ENCODE peak calls at places on chromosomes 7 and 10, in six cellular contexts. J is aorta, Z is cardiac muscle cell, L is A549, B is lower lobe of right lung, K is Peyer's patch. H is an unnamed sample. For H3K4me1, the result is how much of the 10 kb centered on the place peaks cover.

GRCh38 chr7:2217716-2218443 is 14.9 kb downstream of the MAD1L1 start:
- DNase-seq in Z (no peak), L (no peak), J (no peak), B (no peak), K (no peak), H (no peak)

GRCh38 chr10:79322616-79323566 is 24.4 kb upstream of the PPIF start:
- DNase-seq in B (peak), K (peak), L (no peak), J (peak), Z (no peak), H (no peak)

GRCh38 chr7:91660734-91661355 is 219.7 kb downstream of the MTERF1 start:
- DNase-seq in K (no peak), B (no peak), J (no peak), Z (no peak), L (no peak), H (no peak)

GRCh38 chr7:43639858-43640491 is 57.1 kb downstream of the STK17A start:
- DNase-seq in B (peak), J (no peak), L (peak), K (no peak), Z (peak), H (no peak)

GRCh38 chr7:18762189-18762588 is 266.6 kb downstream of the HDAC9 start:
- DNase-seq in B (no peak), J (no peak), K (no peak), Z (peak), L (no peak), H (no peak)

GRCh38 chr7:73844848-73845460 is 2.6 kb upstream of the METTL27 start:
- DNase-seq in B (no peak), K (no peak), Z (no peak), L (no peak), J (no peak), H (no peak)

GRCh38 chr7:2757904-2758672 is 70.1 kb downstream of the AMZ1 start:
- DNase-seq in L (peak), B (no peak), K (no peak), Z (peak), J (peak), H (no peak)

GRCh38 chr10:93124580-93125318 is 51.1 kb downstream of the CYP26A1 start:
- DNase-seq in K (no peak), J (no peak), B (no peak), L (no peak), Z (no peak), H (no peak)

GRCh38 chr10:48439581-48440041 is 133.1 kb downstream of the MAPK8 start:
- DNase-seq in J (no peak), K (no peak), Z (peak), L (no peak), B (peak), H (no peak)

GRCh38 chr7:131956864-131957263 is 400.4 kb upstream of the PODXL start:
- DNase-seq in J (no peak), L (no peak), Z (no peak), K (no peak), B (no peak), H (no peak)

GRCh38 chr7:127976056-127976455 is 55.2 kb downstream of the LRRC4 start:
- DNase-seq in K (no peak), L (no peak), J (no peak), Z (no peak), B (no peak), H (no peak)

GRCh38 chr7:84783161-84783803 is 403.6 kb downstream of the SEMA3D start:
- DNase-seq in J (no peak), Z (no peak), L (peak), K (no peak), B (no peak), H (no peak)

DNA sequence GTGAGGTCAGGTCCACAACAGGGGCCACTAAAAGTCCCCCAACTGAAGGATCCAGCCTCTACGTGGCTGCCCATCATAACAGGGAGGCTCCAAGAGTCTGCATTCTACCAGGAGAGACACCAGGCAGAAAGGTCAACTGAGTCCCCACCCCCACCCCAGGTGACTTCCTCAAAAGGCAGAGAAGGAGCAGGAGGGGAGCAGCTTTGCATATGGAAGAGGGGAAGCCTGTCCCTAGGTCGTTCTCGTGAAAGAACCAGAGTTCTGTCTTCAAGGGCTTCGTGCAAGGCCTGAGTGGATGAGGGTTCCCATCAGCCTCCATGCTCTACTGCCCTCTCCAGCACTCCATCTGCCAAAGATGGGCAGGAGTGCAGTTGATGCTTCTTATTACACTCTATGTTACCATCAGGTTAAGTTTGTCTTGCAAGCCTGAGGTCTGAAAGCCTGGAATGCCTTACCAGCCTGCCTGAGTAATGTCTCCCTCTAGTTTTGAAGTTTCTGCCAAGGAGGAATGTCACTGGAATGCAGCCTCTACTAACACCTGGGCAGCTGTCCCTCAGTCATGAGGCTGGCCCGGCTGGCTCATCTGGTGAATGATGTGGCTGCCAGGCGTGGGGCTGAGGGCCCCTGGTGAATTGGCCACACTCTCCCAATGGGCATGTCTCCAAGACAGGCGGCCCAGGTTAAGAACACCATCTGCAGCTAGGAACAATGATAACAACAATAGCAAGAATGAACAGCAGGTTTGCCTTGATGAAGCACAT is 54.3 kb upstream of the SMNDC1 start:
- DNase-seq in B (no peak), J (no peak), Z (peak), L (peak), K (peak), H (no peak)
- H3K4me1 ChIP-seq in B (under half), J (under half), Z (under half), L (half or more), K (under half), H (under half)

GRCh38 chr10:133325761-133326463 is 10.8 kb downstream of the CALY start:
- DNase-seq in J (no peak), Z (peak), L (no peak), K (no peak), B (peak), H (no peak)
- H3K27ac ChIP-seq in J (no peak), Z (no peak), L (peak), K (no peak), B (no peak), H (no peak)

DNA sequence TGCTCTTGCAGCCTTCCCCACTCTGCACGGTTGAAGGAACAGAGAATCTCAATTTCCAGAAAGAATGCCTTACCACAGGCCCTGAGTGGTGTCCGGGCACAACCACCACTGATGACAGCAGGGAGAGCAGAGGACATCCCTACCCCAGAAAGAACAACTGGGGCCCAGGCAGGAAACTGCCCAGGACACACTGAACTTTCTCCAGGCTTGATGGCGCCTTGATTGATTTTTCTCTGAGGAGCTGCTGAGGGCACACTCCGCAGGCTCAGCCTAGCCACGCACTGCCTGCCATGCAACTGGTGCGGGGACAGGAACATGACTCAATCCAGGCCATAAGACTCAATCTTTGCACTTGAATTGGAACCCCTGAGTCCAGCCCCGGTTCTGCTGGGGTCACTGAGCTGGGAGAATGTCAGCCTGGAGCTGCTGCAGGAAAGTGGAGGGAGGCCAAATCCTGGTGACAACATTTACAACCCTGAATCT is 5.9 kb downstream of the AKR1B1 start:
- DNase-seq in L (no peak), Z (no peak), B (no peak), J (no peak), K (no peak), H (no peak)
- H3K4me1 ChIP-seq in L (half or more), Z (under half), B (under half), J (under half), K (under half), H (under half)

GRCh38 chr10:4849042-4849402 is 23.0 kb downstream of the AKR1E2 start:
- DNase-seq in Z (no peak), K (no peak), L (no peak), B (no peak), J (no peak), H (no peak)

GRCh38 chr10:4850400-4850799 is 24.4 kb downstream of the AKR1E2 start:
- DNase-seq in K (no peak), Z (no peak), J (no peak), L (no peak), B (no peak), H (no peak)

GRCh38 chr10:4848341-4849041 is 22.5 kb downstream of the AKR1E2 start:
- DNase-seq in B (no peak), J (no peak), Z (no peak), K (no peak), L (peak), H (no peak)

GRCh38 chr10:4851176-4851575 is 25.2 kb downstream of the AKR1E2 start:
- DNase-seq in Z (no peak), J (no peak), K (no peak), B (no peak), L (no peak), H (no peak)

DNA sequence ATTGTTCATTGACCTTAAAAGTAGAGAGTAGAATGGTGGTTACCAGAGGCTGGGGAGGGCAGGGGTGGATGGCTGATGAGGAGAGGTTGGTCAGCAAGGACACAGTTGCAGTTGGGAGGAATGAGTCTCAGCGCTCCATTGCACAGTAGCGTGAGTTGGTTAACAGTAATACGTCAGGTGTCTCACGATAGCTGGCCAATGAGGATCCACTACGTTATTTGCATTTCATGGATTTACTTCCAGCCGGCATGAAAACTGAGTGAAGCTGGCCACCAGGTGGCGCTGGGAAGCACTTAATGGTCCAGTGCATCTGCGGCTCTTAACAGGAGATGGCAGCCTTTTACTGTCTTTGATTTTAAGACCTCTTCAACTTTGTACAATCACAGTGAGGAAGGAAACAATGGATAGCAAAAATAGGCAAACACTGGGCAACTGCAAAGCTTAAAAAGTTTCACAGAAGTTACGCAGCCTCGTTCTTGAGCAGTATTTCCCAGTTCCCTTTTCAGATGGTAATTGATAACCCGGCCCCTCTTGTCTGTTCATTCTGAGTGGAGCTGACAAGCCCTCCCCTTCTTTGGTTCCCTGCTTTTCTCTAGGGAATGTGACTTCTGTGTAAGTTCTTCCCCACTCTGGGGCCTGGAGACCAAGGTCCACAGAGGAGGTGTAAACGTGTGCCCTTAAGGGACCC is 23.7 kb downstream of the AKR1E2 start:
- DNase-seq in B (peak), K (peak), Z (peak), J (peak), L (peak), H (peak)
- H3K27ac ChIP-seq in B (peak), K (no peak), Z (peak), J (peak), L (peak), H (no peak)

GRCh38 chr10:5894458-5894857 is 4.4 kb downstream of the FBH1 start:
- DNase-seq in K (no peak), J (no peak), Z (peak), B (no peak), L (no peak), H (no peak)
- H3K4me1 ChIP-seq in K (under half), J (under half), Z (half or more), B (under half), L (under half), H (under half)

GRCh38 chr7:16637279-16637795 is 8.2 kb downstream of the ANKMY2 start:
- DNase-seq in K (no peak), B (no peak), J (no peak), Z (no peak), L (no peak), H (no peak)
- H3K27ac ChIP-seq in K (no peak), B (no peak), J (no peak), Z (peak), L (no peak), H (no peak)

GRCh38 chr10:73981812-73982211 is 16.1 kb upstream of the VCL start:
- DNase-seq in Z (no peak), K (no peak), J (no peak), L (no peak), B (no peak), H (no peak)

GRCh38 chr10:73979428-73980407 is 18.2 kb upstream of the VCL start:
- DNase-seq in B (no peak), J (no peak), L (no peak), Z (no peak), K (no peak), H (no peak)

DNA sequence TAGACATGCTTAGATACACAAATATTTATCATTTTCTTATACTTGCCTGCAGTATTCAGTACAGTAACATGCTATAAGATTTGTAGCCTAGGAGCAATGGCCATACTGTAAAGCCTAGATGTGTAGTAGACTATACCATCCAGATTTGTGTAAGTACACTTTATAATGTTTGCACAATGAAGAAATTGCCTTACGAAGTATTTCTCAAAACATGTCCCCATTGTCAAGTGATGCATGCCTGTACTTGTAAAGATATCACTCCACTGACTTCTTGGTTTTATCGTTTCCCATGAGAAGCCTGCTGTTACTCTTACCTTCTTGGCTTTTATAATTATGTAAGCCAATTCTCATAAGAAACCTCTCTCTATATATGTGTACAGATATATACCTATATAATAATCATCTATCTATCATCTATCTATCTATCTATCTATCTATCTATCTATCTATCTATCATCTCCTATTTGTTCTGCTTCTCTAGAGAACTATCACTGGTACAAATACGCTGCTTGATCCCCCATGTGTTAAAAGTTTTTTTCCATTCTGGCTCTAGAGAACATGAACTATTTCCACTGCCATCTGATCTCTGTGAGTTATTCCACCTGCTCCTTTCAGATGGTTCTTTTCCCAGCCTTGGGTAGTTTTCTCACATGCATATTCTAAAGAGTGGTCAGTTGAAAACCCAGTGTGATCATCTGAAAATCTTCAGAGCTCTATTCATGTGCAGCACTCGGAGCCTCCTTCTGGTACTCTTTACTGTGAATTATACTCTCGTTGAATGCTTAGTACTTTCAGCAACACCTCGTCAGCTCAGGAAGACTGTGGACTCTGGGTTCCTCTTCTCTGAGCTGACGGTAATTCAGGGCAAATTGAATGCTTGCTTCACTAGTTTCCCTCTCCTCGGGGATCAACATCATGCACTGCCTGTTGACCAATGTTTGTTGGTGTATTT is 14.5 kb upstream of the VCL start:
- DNase-seq in K (no peak), L (no peak), B (no peak), Z (no peak), J (no peak), H (no peak)
- H3K4me1 ChIP-seq in K (under half), L (under half), B (under half), Z (under half), J (under half), H (under half)

GRCh38 chr10:124706462-124706857 is 37.7 kb downstream of the FAM53B start:
- DNase-seq in L (no peak), B (no peak), J (peak), Z (no peak), K (no peak), H (no peak)
- H3K27ac ChIP-seq in L (no peak), B (peak), J (no peak), Z (no peak), K (peak), H (no peak)

GRCh38 chr10:129958118-129958685 is 5.9 kb downstream of the EBF3 start:
- DNase-seq in B (no peak), J (no peak), L (no peak), Z (peak), K (no peak), H (no peak)
- H3K4me1 ChIP-seq in B (under half), J (under half), L (under half), Z (under half), K (under half), H (under half)

DNA sequence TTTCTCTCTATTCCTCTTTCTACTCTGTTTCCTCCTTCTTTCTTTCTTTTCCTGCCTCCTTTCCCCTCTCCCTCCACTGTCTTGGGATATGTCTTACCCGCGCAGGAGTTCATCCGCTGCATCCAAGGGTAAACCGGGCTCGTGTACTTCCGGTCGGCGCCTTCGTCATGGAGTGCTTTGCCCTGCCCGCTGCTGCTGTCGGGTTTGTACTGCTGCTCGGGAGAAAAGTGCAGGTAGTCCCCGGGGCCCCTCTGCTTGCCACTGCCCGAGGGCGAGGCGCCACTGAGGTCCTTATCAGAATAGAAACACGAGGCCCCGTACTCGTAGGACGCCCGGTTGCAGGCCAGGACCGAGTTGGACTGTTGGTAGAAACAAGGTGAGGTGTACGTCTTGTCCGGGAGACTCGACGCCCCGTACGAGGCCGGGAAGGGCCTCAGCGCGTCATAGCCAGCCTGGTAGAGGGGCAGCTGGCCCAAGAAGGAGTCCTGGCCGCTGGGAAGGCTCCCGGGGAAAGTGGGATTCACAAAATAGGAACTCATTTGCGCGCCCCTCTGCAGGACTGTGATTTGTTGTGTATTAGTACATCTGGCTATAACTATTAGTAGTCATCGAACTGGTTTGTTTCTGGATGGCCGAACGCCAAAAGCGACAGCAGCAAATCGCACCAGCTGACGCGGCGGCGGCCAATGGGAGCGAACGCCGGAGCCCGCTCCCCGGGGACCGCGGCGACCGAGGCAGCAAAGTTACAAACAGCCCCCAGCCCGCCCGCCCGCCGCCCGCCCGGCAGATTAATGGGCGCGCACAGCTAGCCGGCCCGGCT is at the start of gene HOXA6:
- DNase-seq in Z (no peak), K (no peak), J (peak), B (peak), L (no peak), H (no peak)
- H3K27ac ChIP-seq in Z (no peak), K (peak), J (peak), B (peak), L (peak), H (no peak)